ENCODE peak calls at places on chromosome X, in six cellular contexts. One of them, this sample, is unnamed.

GRCh38 chrX:50941638-50942037 is 31.1 kb downstream of the BMP15 start:
- DNase-seq in activated gamma-delta T cell treated with anti-CD3 and anti-CD28 coated beads, Interleukin-2, amount 50 U/mL, for 16 hours: no peak
- DNase-seq in T-cell: no peak
- DNase-seq in dermis microvascular lymphatic vessel endothelial cell: peak
- DNase-seq in fibroblast of lung: no peak
- DNase-seq in epithelial cell of esophagus: peak
- DNase-seq in this sample: no peak

GRCh38 chrX:121163443-121163842 is 116.0 kb downstream of the GLUD2 start:
- DNase-seq in activated gamma-delta T cell treated with anti-CD3 and anti-CD28 coated beads, Interleukin-2, amount 50 U/mL, for 16 hours: no peak
- DNase-seq in T-cell: no peak
- DNase-seq in dermis microvascular lymphatic vessel endothelial cell: no peak
- DNase-seq in fibroblast of lung: no peak
- DNase-seq in epithelial cell of esophagus: no peak
- DNase-seq in this sample: no peak

GRCh38 chrX:101550362-101550761 is at the start of gene ARMCX1:
- DNase-seq in activated gamma-delta T cell treated with anti-CD3 and anti-CD28 coated beads, Interleukin-2, amount 50 U/mL, for 16 hours: no peak
- DNase-seq in T-cell: no peak
- DNase-seq in dermis microvascular lymphatic vessel endothelial cell: peak
- DNase-seq in fibroblast of lung: peak
- DNase-seq in epithelial cell of esophagus: peak
- DNase-seq in this sample: peak

GRCh38 chrX:55489315-55490009 is at the start of gene USP51:
- DNase-seq in activated gamma-delta T cell treated with anti-CD3 and anti-CD28 coated beads, Interleukin-2, amount 50 U/mL, for 16 hours: no peak
- DNase-seq in T-cell: no peak
- DNase-seq in dermis microvascular lymphatic vessel endothelial cell: peak
- DNase-seq in fibroblast of lung: peak
- DNase-seq in epithelial cell of esophagus: no peak
- DNase-seq in this sample: no peak

GRCh38 chrX:42422961-42423360 is 355.0 kb downstream of the PPP1R2C start:
- DNase-seq in activated gamma-delta T cell treated with anti-CD3 and anti-CD28 coated beads, Interleukin-2, amount 50 U/mL, for 16 hours: no peak
- DNase-seq in T-cell: no peak
- DNase-seq in dermis microvascular lymphatic vessel endothelial cell: no peak
- DNase-seq in fibroblast of lung: no peak
- DNase-seq in epithelial cell of esophagus: peak
- DNase-seq in this sample: no peak

GRCh38 chrX:56572975-56573374 is 9.5 kb downstream of the UBQLN2 start:
- DNase-seq in activated gamma-delta T cell treated with anti-CD3 and anti-CD28 coated beads, Interleukin-2, amount 50 U/mL, for 16 hours: no peak
- DNase-seq in T-cell: no peak
- DNase-seq in dermis microvascular lymphatic vessel endothelial cell: no peak
- DNase-seq in fibroblast of lung: no peak
- DNase-seq in epithelial cell of esophagus: peak
- DNase-seq in this sample: no peak

GRCh38 chrX:119121341-119121740 is 6.3 kb downstream of the KIAA1210 start:
- DNase-seq in activated gamma-delta T cell treated with anti-CD3 and anti-CD28 coated beads, Interleukin-2, amount 50 U/mL, for 16 hours: no peak
- DNase-seq in T-cell: no peak
- DNase-seq in dermis microvascular lymphatic vessel endothelial cell: no peak
- DNase-seq in fibroblast of lung: peak
- DNase-seq in epithelial cell of esophagus: peak
- DNase-seq in this sample: no peak

GRCh38 chrX:149527705-149528104 is 13.1 kb upstream of the EOLA1 start:
- DNase-seq in activated gamma-delta T cell treated with anti-CD3 and anti-CD28 coated beads, Interleukin-2, amount 50 U/mL, for 16 hours: no peak
- DNase-seq in T-cell: no peak
- DNase-seq in dermis microvascular lymphatic vessel endothelial cell: peak
- DNase-seq in fibroblast of lung: no peak
- DNase-seq in epithelial cell of esophagus: peak
- DNase-seq in this sample: no peak

GRCh38 chrX:109848451-109849050 is 115.5 kb upstream of the ACSL4 start:
- DNase-seq in activated gamma-delta T cell treated with anti-CD3 and anti-CD28 coated beads, Interleukin-2, amount 50 U/mL, for 16 hours: no peak
- DNase-seq in T-cell: no peak
- DNase-seq in dermis microvascular lymphatic vessel endothelial cell: peak
- DNase-seq in fibroblast of lung: no peak
- DNase-seq in epithelial cell of esophagus: no peak
- DNase-seq in this sample: no peak

GRCh38 chrX:1205681-1206611 is 6.5 kb downstream of the CRLF2 start:
- DNase-seq in activated gamma-delta T cell treated with anti-CD3 and anti-CD28 coated beads, Interleukin-2, amount 50 U/mL, for 16 hours: no peak
- DNase-seq in T-cell: peak
- DNase-seq in dermis microvascular lymphatic vessel endothelial cell: peak
- DNase-seq in fibroblast of lung: peak
- DNase-seq in epithelial cell of esophagus: peak
- DNase-seq in this sample: peak

GRCh38 chrX:50747471-50747900 is 66.5 kb downstream of the SHROOM4 start:
- DNase-seq in activated gamma-delta T cell treated with anti-CD3 and anti-CD28 coated beads, Interleukin-2, amount 50 U/mL, for 16 hours: no peak
- DNase-seq in T-cell: no peak
- DNase-seq in dermis microvascular lymphatic vessel endothelial cell: peak
- DNase-seq in fibroblast of lung: peak
- DNase-seq in epithelial cell of esophagus: peak
- DNase-seq in this sample: no peak